ENCODE peak calls at places on chromosomes 16 and 17, in nine cellular contexts. I, B, K, F, J, O, T, V and Y are unnamed samples.

GRCh38 chr17:8366231-8366630 is 10.3 kb downstream of the KRABD2 start:
- DNase-seq in I (no peak), B (no peak), K (no peak), F (no peak), J (peak), O (no peak), T (no peak), V (no peak), Y (peak)

GRCh38 chr17:14121952-14122351 is 52.6 kb downstream of the COX10 start:
- DNase-seq in I (no peak), B (no peak), K (no peak), F (no peak), J (no peak), O (no peak), T (no peak), V (no peak), Y (no peak)

GRCh38 chr16:29663020-29663828 is at the start of gene SPN:
- DNase-seq in I (no peak), B (peak), K (no peak), F (no peak), J (no peak), O (peak), T (peak), V (peak), Y (peak)

GRCh38 chr17:45902892-45903346 is 8.6 kb downstream of the MAPT start:
- DNase-seq in I (no peak), B (no peak), K (no peak), F (peak), J (no peak), O (no peak), T (no peak), V (no peak), Y (no peak)

GRCh38 chr17:5800131-5800530 is 215.8 kb upstream of the NLRP1 start:
- DNase-seq in I (no peak), B (no peak), K (no peak), F (no peak), J (no peak), O (no peak), T (no peak), V (no peak), Y (no peak)

GRCh38 chr17:65936013-65936412 is 255.9 kb downstream of the CEP112 start:
- DNase-seq in I (no peak), B (no peak), K (no peak), F (no peak), J (no peak), O (no peak), T (no peak), V (no peak), Y (no peak)

GRCh38 chr17:46818319-46818928 is at the start of gene WNT3:
- DNase-seq in I (no peak), B (peak), K (peak), F (no peak), J (no peak), O (peak), T (peak), V (peak), Y (peak)

GRCh38 chr17:8631554-8631877 is 991 bp upstream of the MYH10 start:
- DNase-seq in I (no peak), B (no peak), K (no peak), F (no peak), J (no peak), O (no peak), T (no peak), V (no peak), Y (no peak)

GRCh38 chr17:36939944-36940312 is 2.7 kb downstream of the LHX1 start:
- DNase-seq in I (no peak), B (no peak), K (no peak), F (no peak), J (no peak), O (no peak), T (no peak), V (no peak), Y (no peak)

GRCh38 chr17:31427684-31428083 is 36.2 kb downstream of the RAB11FIP4 start:
- DNase-seq in I (no peak), B (no peak), K (no peak), F (no peak), J (no peak), O (no peak), T (no peak), V (no peak), Y (no peak)

GRCh38 chr16:2468142-2468724 is 2.9 kb upstream of the NTN3 start:
- DNase-seq in I (no peak), B (no peak), K (no peak), F (no peak), J (no peak), O (peak), T (peak), V (no peak), Y (peak)

GRCh38 chr16:79589495-79590134 is 10.9 kb downstream of the MAF start:
- DNase-seq in I (no peak), B (no peak), K (no peak), F (no peak), J (peak), O (peak), T (no peak), V (no peak), Y (no peak)

GRCh38 chr17:66625321-66625767 is 209.6 kb upstream of the CACNG5 start:
- DNase-seq in I (no peak), B (no peak), K (no peak), F (no peak), J (no peak), O (no peak), T (no peak), V (no peak), Y (no peak)

GRCh38 chr16:35011-35775 is 18.2 kb downstream of the POLR3K start:
- DNase-seq in I (no peak), B (no peak), K (no peak), F (no peak), J (no peak), O (no peak), T (no peak), V (no peak), Y (no peak)

GRCh38 chr16:14423344-14423743 is 206.7 kb downstream of the PARN start:
- DNase-seq in I (no peak), B (no peak), K (no peak), F (no peak), J (no peak), O (no peak), T (no peak), V (no peak), Y (no peak)

GRCh38 chr17:4594406-4595349 is 10.3 kb downstream of the SMTNL2 start:
- DNase-seq in I (no peak), B (peak), K (peak), F (no peak), J (peak), O (peak), T (peak), V (peak), Y (peak)

GRCh38 chr17:6627019-6627418 is 13.5 kb downstream of the KIAA0753 start:
- DNase-seq in I (no peak), B (no peak), K (no peak), F (no peak), J (no peak), O (no peak), T (no peak), V (no peak), Y (no peak)

GRCh38 chr17:418421-418751 is 65.8 kb upstream of the RPH3AL start:
- DNase-seq in I (no peak), B (no peak), K (no peak), F (no peak), J (no peak), O (no peak), T (peak), V (no peak), Y (no peak)

GRCh38 chr16:65185379-65185778 is 63.5 kb upstream of the CDH11 start:
- DNase-seq in I (no peak), B (no peak), K (no peak), F (no peak), J (no peak), O (no peak), T (no peak), V (no peak), Y (no peak)

GRCh38 chr16:80547145-80547544 is 6.4 kb downstream of the DYNLRB2 start:
- DNase-seq in I (no peak), B (no peak), K (no peak), F (no peak), J (no peak), O (no peak), T (no peak), V (no peak), Y (no peak)

GRCh38 chr17:68461589-68461988 is 4.3 kb upstream of the WIPI1 start:
- DNase-seq in I (no peak), B (no peak), K (no peak), F (no peak), J (peak), O (no peak), T (no peak), V (peak), Y (no peak)

GRCh38 chr17:39781028-39781800 is 43.5 kb downstream of the GRB7 start:
- DNase-seq in I (no peak), B (no peak), K (no peak), F (no peak), J (no peak), O (no peak), T (no peak), V (no peak), Y (no peak)

GRCh38 chr16:31702796-31703195 is 170.8 kb upstream of the ZNF267 start:
- DNase-seq in I (no peak), B (no peak), K (no peak), F (no peak), J (no peak), O (no peak), T (no peak), V (no peak), Y (no peak)

GRCh38 chr17:33234930-33235685 is 58.0 kb downstream of the ASIC2 start:
- DNase-seq in I (peak), B (no peak), K (no peak), F (no peak), J (peak), O (no peak), T (peak), V (peak), Y (no peak)

DNA sequence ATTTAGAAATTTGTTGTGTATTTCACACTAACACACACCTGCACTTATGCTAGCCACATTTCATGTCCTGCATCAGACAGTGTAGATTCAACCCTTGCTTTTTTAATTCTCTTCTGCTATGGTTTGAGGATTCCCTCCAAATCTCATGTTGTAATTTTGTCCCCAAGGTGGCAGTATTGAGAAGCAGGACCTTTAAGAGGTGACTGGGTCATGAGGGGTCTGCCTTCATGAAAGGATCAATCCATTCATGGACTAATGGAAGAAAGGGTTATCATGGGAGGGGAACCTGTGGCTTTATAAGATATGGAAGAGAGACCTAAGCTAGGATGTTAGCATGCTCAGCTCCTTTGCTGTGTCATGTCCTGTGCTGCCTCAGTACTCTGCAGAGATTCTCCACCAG is 1032.2 kb downstream of the CDH11 start:
- DNase-seq in I (peak), B (no peak), K (peak), F (no peak), J (no peak), O (no peak), T (no peak), V (no peak), Y (no peak)
- TF ChIP-seq CTCF in I (peak), B (peak), K (peak), F (peak), J (peak), O (no peak), T (no peak), V (no peak), Y (no peak)

GRCh38 chr17:76279742-76280287 is 14.7 kb downstream of the UBALD2 start:
- DNase-seq in I (no peak), B (no peak), K (no peak), F (no peak), J (no peak), O (no peak), T (no peak), V (no peak), Y (no peak)
- TF ChIP-seq CTCF in I (no peak), B (no peak), K (peak), F (no peak), J (no peak), O (no peak), T (no peak), V (no peak), Y (no peak)

GRCh38 chr16:4681471-4682083 is 11.8 kb upstream of the NUDT16L1 start:
- DNase-seq in I (no peak), B (no peak), K (no peak), F (no peak), J (no peak), O (no peak), T (peak), V (no peak), Y (no peak)

GRCh38 chr16:4683255-4684029 is 9.9 kb upstream of the NUDT16L1 start:
- DNase-seq in I (no peak), B (no peak), K (no peak), F (no peak), J (no peak), O (no peak), T (no peak), V (no peak), Y (no peak)

GRCh38 chr16:4682084-4682581 is 11.2 kb upstream of the NUDT16L1 start:
- DNase-seq in I (no peak), B (peak), K (no peak), F (no peak), J (no peak), O (no peak), T (no peak), V (no peak), Y (no peak)

GRCh38 chr16:4684030-4684715 is 9.2 kb upstream of the NUDT16L1 start:
- DNase-seq in I (no peak), B (peak), K (no peak), F (no peak), J (no peak), O (no peak), T (no peak), V (no peak), Y (no peak)

GRCh38 chr16:4682616-4683254 is 10.6 kb upstream of the NUDT16L1 start:
- DNase-seq in I (no peak), B (peak), K (peak), F (peak), J (peak), O (no peak), T (peak), V (no peak), Y (no peak)
- TF ChIP-seq CTCF in I (peak), B (peak), K (peak), F (peak), J (peak), O (peak), T (no peak), V (peak), Y (no peak)

GRCh38 chr16:55435387-55435786 is 43.6 kb upstream of the MMP2 start:
- DNase-seq in I (no peak), B (no peak), K (no peak), F (no peak), J (no peak), O (no peak), T (no peak), V (no peak), Y (no peak)
- TF ChIP-seq CTCF in I (no peak), B (no peak), K (no peak), F (no peak), J (no peak), O (no peak), T (no peak), V (no peak), Y (no peak)

DNA sequence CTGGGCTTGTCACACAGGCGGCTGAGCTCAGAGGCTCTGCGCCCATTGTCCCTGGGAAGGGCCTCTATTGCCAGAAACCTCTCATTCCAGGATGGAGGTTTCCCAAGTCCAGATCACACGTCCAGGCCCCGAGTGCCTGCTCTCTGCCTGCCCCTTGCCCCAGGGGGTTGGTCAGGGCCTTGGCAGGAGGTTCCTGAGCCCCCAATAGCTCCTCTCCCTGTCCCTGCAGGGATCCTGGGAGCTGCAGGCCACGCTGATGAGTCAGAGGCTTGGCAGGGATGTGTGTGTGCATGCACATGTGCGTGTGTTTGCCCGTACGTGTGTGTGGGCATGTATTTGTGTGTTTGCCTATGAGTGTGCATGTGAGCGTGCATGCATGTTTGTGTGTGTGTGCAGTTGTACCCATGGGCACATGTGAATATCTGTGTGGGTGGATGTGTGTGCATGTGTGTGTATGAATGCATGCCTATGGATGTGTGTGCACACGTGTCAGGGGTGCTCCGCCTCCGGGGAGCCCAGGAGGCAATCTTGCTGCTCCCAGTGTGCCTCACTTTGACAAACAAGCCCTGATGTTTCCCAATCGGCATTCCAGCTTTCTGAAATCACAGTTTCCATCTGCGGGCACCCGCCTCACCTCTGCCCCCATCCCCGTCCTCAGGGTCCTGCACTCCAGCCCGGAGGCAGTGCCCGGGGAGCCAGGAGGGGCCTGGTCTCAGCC is 98.4 kb upstream of the GSE1 start:
- DNase-seq in I (peak), B (peak), K (no peak), F (peak), J (peak), O (no peak), T (no peak), V (peak), Y (no peak)
- TF ChIP-seq CTCF in I (no peak), B (peak), K (no peak), F (no peak), J (no peak), O (no peak), T (no peak), V (no peak), Y (no peak)